ENCODE peak calls at places on chromosome 6, in nine cellular contexts. One of them, this sample, is unnamed.

GRCh38 chr6:41935190-41935569 is 6.4 kb downstream of the CCND3 start:
- DNase-seq in fibroblast of villous mesenchyme: no peak
- DNase-seq in Panc1: no peak
- DNase-seq in stimulated activated CD4-positive, alpha-beta T cell treated with anti-CD3 and anti-CD28 coated beads, Interleukin-1b, Interleukin-23, amount 100 ng/mL, for 1 hour: no peak
- DNase-seq in MCF 10A: no peak
- DNase-seq in GM20000: no peak
- DNase-seq in smooth muscle cell of the brain vasculature: no peak
- DNase-seq in T-helper 17 cell: no peak
- DNase-seq in endothelial cell: no peak
- DNase-seq in this sample: no peak

GRCh38 chr6:138622967-138623366 is 123.7 kb upstream of the NHSL1 start:
- DNase-seq in fibroblast of villous mesenchyme: no peak
- DNase-seq in GM20000: no peak
- DNase-seq in endothelial cell: no peak
- DNase-seq in T-helper 17 cell: no peak
- DNase-seq in stimulated activated CD4-positive, alpha-beta T cell treated with anti-CD3 and anti-CD28 coated beads, Interleukin-1b, Interleukin-23, amount 100 ng/mL, for 1 hour: no peak
- DNase-seq in Panc1: no peak
- DNase-seq in smooth muscle cell of the brain vasculature: no peak
- DNase-seq in MCF 10A: peak; percentile 84
- DNase-seq in this sample: no peak

GRCh38 chr6:144912474-144912873 is 627.3 kb downstream of the UTRN start:
- DNase-seq in GM20000: no peak
- DNase-seq in endothelial cell: no peak
- DNase-seq in MCF 10A: peak; percentile 29
- DNase-seq in Panc1: no peak
- DNase-seq in fibroblast of villous mesenchyme: peak; percentile 83
- DNase-seq in stimulated activated CD4-positive, alpha-beta T cell treated with anti-CD3 and anti-CD28 coated beads, Interleukin-1b, Interleukin-23, amount 100 ng/mL, for 1 hour: no peak
- DNase-seq in T-helper 17 cell: no peak
- DNase-seq in smooth muscle cell of the brain vasculature: no peak
- DNase-seq in this sample: no peak

GRCh38 chr6:109008537-109008950 is 86.1 kb downstream of the SESN1 start:
- DNase-seq in fibroblast of villous mesenchyme: peak; percentile 65
- DNase-seq in smooth muscle cell of the brain vasculature: no peak
- DNase-seq in GM20000: no peak
- DNase-seq in endothelial cell: no peak
- DNase-seq in Panc1: peak; percentile 18
- DNase-seq in T-helper 17 cell: no peak
- DNase-seq in stimulated activated CD4-positive, alpha-beta T cell treated with anti-CD3 and anti-CD28 coated beads, Interleukin-1b, Interleukin-23, amount 100 ng/mL, for 1 hour: no peak
- DNase-seq in MCF 10A: no peak
- DNase-seq in this sample: no peak

GRCh38 chr6:5513393-5513792 is 252.1 kb downstream of the FARS2 start:
- DNase-seq in stimulated activated CD4-positive, alpha-beta T cell treated with anti-CD3 and anti-CD28 coated beads, Interleukin-1b, Interleukin-23, amount 100 ng/mL, for 1 hour: no peak
- DNase-seq in GM20000: no peak
- DNase-seq in smooth muscle cell of the brain vasculature: no peak
- DNase-seq in T-helper 17 cell: no peak
- DNase-seq in fibroblast of villous mesenchyme: no peak
- DNase-seq in endothelial cell: no peak
- DNase-seq in MCF 10A: no peak
- DNase-seq in Panc1: no peak
- DNase-seq in this sample: no peak

GRCh38 chr6:11363881-11364576 is 131.6 kb upstream of the NEDD9 start:
- DNase-seq in endothelial cell: no peak
- DNase-seq in smooth muscle cell of the brain vasculature: no peak
- DNase-seq in Panc1: no peak
- DNase-seq in MCF 10A: peak; percentile 35
- DNase-seq in T-helper 17 cell: no peak
- DNase-seq in GM20000: no peak
- DNase-seq in stimulated activated CD4-positive, alpha-beta T cell treated with anti-CD3 and anti-CD28 coated beads, Interleukin-1b, Interleukin-23, amount 100 ng/mL, for 1 hour: no peak
- DNase-seq in fibroblast of villous mesenchyme: no peak
- DNase-seq in this sample: no peak

GRCh38 chr6:137148291-137149076 is 25.0 kb downstream of the IL22RA2 start:
- DNase-seq in Panc1: no peak
- DNase-seq in fibroblast of villous mesenchyme: peak; percentile 79
- DNase-seq in endothelial cell: no peak
- DNase-seq in stimulated activated CD4-positive, alpha-beta T cell treated with anti-CD3 and anti-CD28 coated beads, Interleukin-1b, Interleukin-23, amount 100 ng/mL, for 1 hour: no peak
- DNase-seq in smooth muscle cell of the brain vasculature: no peak
- DNase-seq in MCF 10A: peak; percentile 93
- DNase-seq in T-helper 17 cell: no peak
- DNase-seq in GM20000: no peak
- DNase-seq in this sample: no peak

GRCh38 chr6:113739066-113739655 is 118.0 kb upstream of the MARCKS start:
- DNase-seq in MCF 10A: no peak
- DNase-seq in endothelial cell: no peak
- DNase-seq in fibroblast of villous mesenchyme: no peak
- DNase-seq in stimulated activated CD4-positive, alpha-beta T cell treated with anti-CD3 and anti-CD28 coated beads, Interleukin-1b, Interleukin-23, amount 100 ng/mL, for 1 hour: no peak
- DNase-seq in smooth muscle cell of the brain vasculature: no peak
- DNase-seq in Panc1: no peak
- DNase-seq in T-helper 17 cell: no peak
- DNase-seq in GM20000: no peak
- DNase-seq in this sample: no peak

GRCh38 chr6:169073311-169073710 is 180.3 kb downstream of the THBS2 start:
- DNase-seq in endothelial cell: no peak
- DNase-seq in GM20000: no peak
- DNase-seq in T-helper 17 cell: no peak
- DNase-seq in smooth muscle cell of the brain vasculature: no peak
- DNase-seq in stimulated activated CD4-positive, alpha-beta T cell treated with anti-CD3 and anti-CD28 coated beads, Interleukin-1b, Interleukin-23, amount 100 ng/mL, for 1 hour: no peak
- DNase-seq in MCF 10A: no peak
- DNase-seq in Panc1: no peak
- DNase-seq in fibroblast of villous mesenchyme: peak; percentile 92
- DNase-seq in this sample: no peak

GRCh38 chr6:159522877-159523547 is 170.0 kb downstream of the SOD2 start:
- DNase-seq in smooth muscle cell of the brain vasculature: no peak
- DNase-seq in endothelial cell: no peak
- DNase-seq in fibroblast of villous mesenchyme: no peak
- DNase-seq in stimulated activated CD4-positive, alpha-beta T cell treated with anti-CD3 and anti-CD28 coated beads, Interleukin-1b, Interleukin-23, amount 100 ng/mL, for 1 hour: no peak
- DNase-seq in MCF 10A: no peak
- DNase-seq in Panc1: no peak
- DNase-seq in T-helper 17 cell: no peak
- DNase-seq in GM20000: no peak
- DNase-seq in this sample: no peak

GRCh38 chr6:34791164-34791841 is 580 bp upstream of the BLTP3A start:
- DNase-seq in endothelial cell: peak; percentile 25
- DNase-seq in stimulated activated CD4-positive, alpha-beta T cell treated with anti-CD3 and anti-CD28 coated beads, Interleukin-1b, Interleukin-23, amount 100 ng/mL, for 1 hour: no peak
- DNase-seq in Panc1: no peak
- DNase-seq in fibroblast of villous mesenchyme: peak; percentile 41
- DNase-seq in smooth muscle cell of the brain vasculature: no peak
- DNase-seq in MCF 10A: peak; percentile 48
- DNase-seq in GM20000: peak; percentile 78
- DNase-seq in T-helper 17 cell: no peak
- DNase-seq in this sample: peak; percentile 49

GRCh38 chr6:42766163-42766670 is 15.6 kb upstream of the BICRAL start:
- DNase-seq in MCF 10A: peak; percentile 61
- DNase-seq in smooth muscle cell of the brain vasculature: no peak
- DNase-seq in endothelial cell: no peak
- DNase-seq in T-helper 17 cell: no peak
- DNase-seq in stimulated activated CD4-positive, alpha-beta T cell treated with anti-CD3 and anti-CD28 coated beads, Interleukin-1b, Interleukin-23, amount 100 ng/mL, for 1 hour: no peak
- DNase-seq in Panc1: peak; percentile 94
- DNase-seq in GM20000: no peak
- DNase-seq in fibroblast of villous mesenchyme: no peak
- DNase-seq in this sample: no peak

GRCh38 chr6:16324184-16324583 is 85.8 kb downstream of the GMPR start:
- DNase-seq in stimulated activated CD4-positive, alpha-beta T cell treated with anti-CD3 and anti-CD28 coated beads, Interleukin-1b, Interleukin-23, amount 100 ng/mL, for 1 hour: no peak
- DNase-seq in MCF 10A: no peak
- DNase-seq in Panc1: no peak
- DNase-seq in fibroblast of villous mesenchyme: no peak
- DNase-seq in smooth muscle cell of the brain vasculature: no peak
- DNase-seq in endothelial cell: no peak
- DNase-seq in T-helper 17 cell: no peak
- DNase-seq in GM20000: no peak
- DNase-seq in this sample: no peak

GRCh38 chr6:28443112-28443773 is at the start of gene ZSCAN23:
- DNase-seq in T-helper 17 cell: peak; percentile 71
- DNase-seq in smooth muscle cell of the brain vasculature: peak; percentile 57
- DNase-seq in endothelial cell: peak; percentile 79
- DNase-seq in GM20000: peak; percentile 63
- DNase-seq in Panc1: peak; percentile 20
- DNase-seq in stimulated activated CD4-positive, alpha-beta T cell treated with anti-CD3 and anti-CD28 coated beads, Interleukin-1b, Interleukin-23, amount 100 ng/mL, for 1 hour: peak; percentile 48
- DNase-seq in MCF 10A: peak; percentile 85
- DNase-seq in fibroblast of villous mesenchyme: peak; percentile 80
- DNase-seq in this sample: peak; percentile 68

GRCh38 chr6:36317623-36318022 is 19.1 kb downstream of the BNIP5 start:
- DNase-seq in smooth muscle cell of the brain vasculature: no peak
- DNase-seq in Panc1: no peak
- DNase-seq in fibroblast of villous mesenchyme: no peak
- DNase-seq in endothelial cell: no peak
- DNase-seq in stimulated activated CD4-positive, alpha-beta T cell treated with anti-CD3 and anti-CD28 coated beads, Interleukin-1b, Interleukin-23, amount 100 ng/mL, for 1 hour: no peak
- DNase-seq in MCF 10A: no peak
- DNase-seq in GM20000: no peak
- DNase-seq in T-helper 17 cell: no peak
- DNase-seq in this sample: no peak

GRCh38 chr6:16855460-16855859 is 94.2 kb upstream of the ATXN1 start:
- DNase-seq in smooth muscle cell of the brain vasculature: no peak
- DNase-seq in GM20000: no peak
- DNase-seq in Panc1: no peak
- DNase-seq in fibroblast of villous mesenchyme: no peak
- DNase-seq in stimulated activated CD4-positive, alpha-beta T cell treated with anti-CD3 and anti-CD28 coated beads, Interleukin-1b, Interleukin-23, amount 100 ng/mL, for 1 hour: no peak
- DNase-seq in MCF 10A: no peak
- DNase-seq in endothelial cell: no peak
- DNase-seq in T-helper 17 cell: no peak
- DNase-seq in this sample: no peak

GRCh38 chr6:152189736-152190135 is 382.3 kb downstream of the ESR1 start:
- DNase-seq in smooth muscle cell of the brain vasculature: no peak
- DNase-seq in MCF 10A: no peak
- DNase-seq in GM20000: no peak
- DNase-seq in T-helper 17 cell: no peak
- DNase-seq in endothelial cell: no peak
- DNase-seq in fibroblast of villous mesenchyme: no peak
- DNase-seq in stimulated activated CD4-positive, alpha-beta T cell treated with anti-CD3 and anti-CD28 coated beads, Interleukin-1b, Interleukin-23, amount 100 ng/mL, for 1 hour: no peak
- DNase-seq in Panc1: no peak
- DNase-seq in this sample: no peak

GRCh38 chr6:13687917-13688351 is 23.7 kb downstream of the RANBP9 start:
- DNase-seq in Panc1: no peak
- DNase-seq in stimulated activated CD4-positive, alpha-beta T cell treated with anti-CD3 and anti-CD28 coated beads, Interleukin-1b, Interleukin-23, amount 100 ng/mL, for 1 hour: no peak
- DNase-seq in T-helper 17 cell: no peak
- DNase-seq in endothelial cell: no peak
- DNase-seq in fibroblast of villous mesenchyme: no peak
- DNase-seq in smooth muscle cell of the brain vasculature: no peak
- DNase-seq in GM20000: no peak
- DNase-seq in MCF 10A: no peak
- DNase-seq in this sample: no peak

GRCh38 chr6:129131282-129131681 is 248.3 kb downstream of the LAMA2 start:
- DNase-seq in T-helper 17 cell: no peak
- DNase-seq in endothelial cell: no peak
- DNase-seq in GM20000: no peak
- DNase-seq in MCF 10A: no peak
- DNase-seq in stimulated activated CD4-positive, alpha-beta T cell treated with anti-CD3 and anti-CD28 coated beads, Interleukin-1b, Interleukin-23, amount 100 ng/mL, for 1 hour: no peak
- DNase-seq in smooth muscle cell of the brain vasculature: peak; percentile 35
- DNase-seq in fibroblast of villous mesenchyme: peak; percentile 35
- DNase-seq in Panc1: no peak
- DNase-seq in this sample: no peak

GRCh38 chr6:136208783-136209182 is 41.3 kb downstream of the MTFR2 start:
- DNase-seq in smooth muscle cell of the brain vasculature: no peak
- DNase-seq in Panc1: no peak
- DNase-seq in MCF 10A: no peak
- DNase-seq in T-helper 17 cell: no peak
- DNase-seq in stimulated activated CD4-positive, alpha-beta T cell treated with anti-CD3 and anti-CD28 coated beads, Interleukin-1b, Interleukin-23, amount 100 ng/mL, for 1 hour: no peak
- DNase-seq in endothelial cell: no peak
- DNase-seq in GM20000: no peak
- DNase-seq in fibroblast of villous mesenchyme: no peak
- DNase-seq in this sample: no peak

GRCh38 chr6:128806274-128806673 is 76.7 kb upstream of the LAMA2 start:
- DNase-seq in smooth muscle cell of the brain vasculature: no peak
- DNase-seq in MCF 10A: peak; percentile 57
- DNase-seq in GM20000: no peak
- DNase-seq in fibroblast of villous mesenchyme: peak; percentile 62
- DNase-seq in endothelial cell: no peak
- DNase-seq in stimulated activated CD4-positive, alpha-beta T cell treated with anti-CD3 and anti-CD28 coated beads, Interleukin-1b, Interleukin-23, amount 100 ng/mL, for 1 hour: no peak
- DNase-seq in Panc1: no peak
- DNase-seq in T-helper 17 cell: no peak
- DNase-seq in this sample: no peak

GRCh38 chr6:33983109-33983475 is 162.8 kb downstream of the GRM4 start:
- DNase-seq in T-helper 17 cell: no peak
- DNase-seq in stimulated activated CD4-positive, alpha-beta T cell treated with anti-CD3 and anti-CD28 coated beads, Interleukin-1b, Interleukin-23, amount 100 ng/mL, for 1 hour: no peak
- DNase-seq in smooth muscle cell of the brain vasculature: no peak
- DNase-seq in endothelial cell: no peak
- DNase-seq in fibroblast of villous mesenchyme: peak; percentile 37
- DNase-seq in GM20000: no peak
- DNase-seq in MCF 10A: peak; percentile 31
- DNase-seq in Panc1: no peak
- DNase-seq in this sample: no peak

GRCh38 chr6:108689279-108690161 is 128.8 kb downstream of the FOXO3 start:
- DNase-seq in endothelial cell: no peak
- DNase-seq in MCF 10A: peak; percentile 100
- DNase-seq in smooth muscle cell of the brain vasculature: no peak
- DNase-seq in fibroblast of villous mesenchyme: peak; percentile 99
- DNase-seq in T-helper 17 cell: no peak
- DNase-seq in GM20000: no peak
- DNase-seq in stimulated activated CD4-positive, alpha-beta T cell treated with anti-CD3 and anti-CD28 coated beads, Interleukin-1b, Interleukin-23, amount 100 ng/mL, for 1 hour: no peak
- DNase-seq in Panc1: no peak
- DNase-seq in this sample: no peak

GRCh38 chr6:122130026-122130348 is 269.5 kb upstream of the HSF2 start:
- DNase-seq in smooth muscle cell of the brain vasculature: no peak
- DNase-seq in MCF 10A: no peak
- DNase-seq in endothelial cell: no peak
- DNase-seq in T-helper 17 cell: no peak
- DNase-seq in GM20000: no peak
- DNase-seq in fibroblast of villous mesenchyme: no peak
- DNase-seq in stimulated activated CD4-positive, alpha-beta T cell treated with anti-CD3 and anti-CD28 coated beads, Interleukin-1b, Interleukin-23, amount 100 ng/mL, for 1 hour: no peak
- DNase-seq in Panc1: no peak
- DNase-seq in this sample: no peak

GRCh38 chr6:107716688-107717089 is 107.4 kb downstream of the SCML4 start:
- DNase-seq in stimulated activated CD4-positive, alpha-beta T cell treated with anti-CD3 and anti-CD28 coated beads, Interleukin-1b, Interleukin-23, amount 100 ng/mL, for 1 hour: peak; percentile 48
- DNase-seq in smooth muscle cell of the brain vasculature: no peak
- DNase-seq in fibroblast of villous mesenchyme: peak; percentile 21
- DNase-seq in MCF 10A: peak; percentile 26
- DNase-seq in endothelial cell: no peak
- DNase-seq in T-helper 17 cell: peak; percentile 54
- DNase-seq in GM20000: peak; percentile 47
- DNase-seq in Panc1: no peak
- DNase-seq in this sample: no peak

GRCh38 chr6:5671604-5672559 is 334.8 kb downstream of the NRN1 start:
- DNase-seq in Panc1: no peak
- DNase-seq in MCF 10A: no peak
- DNase-seq in stimulated activated CD4-positive, alpha-beta T cell treated with anti-CD3 and anti-CD28 coated beads, Interleukin-1b, Interleukin-23, amount 100 ng/mL, for 1 hour: no peak
- DNase-seq in smooth muscle cell of the brain vasculature: no peak
- DNase-seq in GM20000: no peak
- DNase-seq in fibroblast of villous mesenchyme: peak; percentile 20
- DNase-seq in endothelial cell: no peak
- DNase-seq in T-helper 17 cell: no peak
- DNase-seq in this sample: no peak

GRCh38 chr6:33091957-33092356 is 16.2 kb downstream of the HLA-DPB1 start:
- DNase-seq in Panc1: no peak
- DNase-seq in endothelial cell: peak; percentile 51
- DNase-seq in fibroblast of villous mesenchyme: peak; percentile 6
- DNase-seq in T-helper 17 cell: peak; percentile 45
- DNase-seq in smooth muscle cell of the brain vasculature: no peak
- DNase-seq in stimulated activated CD4-positive, alpha-beta T cell treated with anti-CD3 and anti-CD28 coated beads, Interleukin-1b, Interleukin-23, amount 100 ng/mL, for 1 hour: no peak
- DNase-seq in GM20000: peak; percentile 73
- DNase-seq in MCF 10A: peak; percentile 20
- DNase-seq in this sample: no peak